ENCODE peak calls at places on chromosomes 13 and 19, in ten cellular contexts. L is lower lobe of right lung; K is CD8-positive, alpha-beta T cell; D is fibroblast of lung; H is uterus; P is endodermal cell; S is tibial artery; R is tibial nerve; T is spleen; W is cardiac muscle cell. B is an unnamed sample. For H3K4me1, the result is how much of the 10 kb centered on the place peaks cover.

GRCh38 chr13:42652642-42653415 is 78.9 kb downstream of the TNFSF11 start:
- DNase-seq in L (no peak), K (no peak), D (no peak), H (no peak), P (no peak), S (no peak), R (no peak), T (no peak), W (no peak), B (no peak)

GRCh38 chr13:79999601-80000000 is 341.3 kb downstream of the SPRY2 start:
- DNase-seq in L (no peak), K (no peak), D (no peak), H (no peak), P (no peak), S (no peak), R (no peak), T (no peak), W (no peak), B (no peak)

GRCh38 chr19:54160948-54161347 is 1.4 kb upstream of the LENG1 start:
- DNase-seq in L (no peak), K (no peak), D (no peak), H (no peak), P (no peak), S (no peak), R (no peak), T (no peak), W (no peak), B (no peak)

GRCh38 chr19:38971672-38972071 is 3.9 kb downstream of the FBXO17 start:
- DNase-seq in L (no peak), K (no peak), D (no peak), H (no peak), P (no peak), S (no peak), R (no peak), T (no peak), W (no peak), B (no peak)

GRCh38 chr13:111791131-111791530 is 275.8 kb upstream of the SOX1 start:
- DNase-seq in L (peak), K (no peak), D (no peak), H (no peak), P (no peak), S (no peak), R (no peak), T (no peak), W (no peak), B (no peak)

GRCh38 chr13:46295531-46296464 is 84.1 kb downstream of the LRRC63 start:
- DNase-seq in L (peak), K (peak), D (peak), H (no peak), P (no peak), S (peak), R (no peak), T (no peak), W (peak), B (peak)

GRCh38 chr19:10769533-10770491 is 51.9 kb downstream of the DNM2 start:
- DNase-seq in L (no peak), K (peak), D (no peak), H (peak), P (peak), S (peak), R (peak), T (no peak), W (peak), B (no peak)

GRCh38 chr13:27194895-27195764 is 23.5 kb upstream of the USP12 start:
- DNase-seq in L (no peak), K (no peak), D (peak), H (no peak), P (no peak), S (no peak), R (no peak), T (no peak), W (peak), B (no peak)

GRCh38 chr13:83731113-83731512 is 151.2 kb downstream of the SLITRK1 start:
- DNase-seq in L (no peak), K (no peak), D (no peak), H (no peak), P (no peak), S (no peak), R (no peak), T (no peak), W (no peak), B (no peak)

GRCh38 chr19:46963093-46963734 is 56.4 kb upstream of the NPAS1 start:
- DNase-seq in L (no peak), K (no peak), D (peak), H (no peak), P (no peak), S (no peak), R (no peak), T (no peak), W (peak), B (no peak)

GRCh38 chr19:47158879-47159509 is 28.4 kb downstream of the SAE1 start:
- DNase-seq in L (no peak), K (peak), D (peak), H (no peak), P (no peak), S (no peak), R (no peak), T (no peak), W (peak), B (no peak)

GRCh38 chr19:43306097-43306496 is 36.8 kb upstream of the PSG9 start:
- DNase-seq in L (no peak), K (no peak), D (no peak), H (no peak), P (no peak), S (no peak), R (no peak), T (no peak), W (no peak), B (no peak)

GRCh38 chr19:54502518-54503048 is at the start of gene LAIR2:
- DNase-seq in L (no peak), K (no peak), D (no peak), H (no peak), P (no peak), S (no peak), R (no peak), T (no peak), W (no peak), B (no peak)

GRCh38 chr13:75739244-75739868 is 103.2 kb downstream of the LMO7 start:
- DNase-seq in L (no peak), K (no peak), D (peak), H (no peak), P (no peak), S (no peak), R (no peak), T (no peak), W (no peak), B (no peak)

GRCh38 chr13:48160879-48161278 is 66.0 kb upstream of the MED4 start:
- DNase-seq in L (no peak), K (no peak), D (peak), H (no peak), P (no peak), S (peak), R (peak), T (no peak), W (peak), B (no peak)

GRCh38 chr19:38509027-38509426 is 75.5 kb downstream of the RYR1 start:
- DNase-seq in L (no peak), K (no peak), D (no peak), H (no peak), P (no peak), S (no peak), R (no peak), T (no peak), W (no peak), B (no peak)

GRCh38 chr19:39133431-39134270 is 8.1 kb downstream of the PAK4 start:
- DNase-seq in L (no peak), K (no peak), D (no peak), H (peak), P (peak), S (no peak), R (no peak), T (no peak), W (peak), B (peak)

GRCh38 chr19:39389621-39390414 is 1.1 kb downstream of the PAF1 start:
- DNase-seq in L (peak), K (no peak), D (no peak), H (no peak), P (no peak), S (no peak), R (no peak), T (no peak), W (no peak), B (no peak)

GRCh38 chr13:24005711-24006281 is 108.5 kb upstream of the C1QTNF9B start:
- DNase-seq in L (no peak), K (no peak), D (peak), H (no peak), P (no peak), S (no peak), R (no peak), T (no peak), W (no peak), B (no peak)

GRCh38 chr13:97220151-97220900 is 1.8 kb upstream of the MBNL2 start:
- DNase-seq in L (no peak), K (no peak), D (no peak), H (no peak), P (no peak), S (no peak), R (no peak), T (no peak), W (no peak), B (no peak)

GRCh38 chr19:35715355-35715809 is 2.4 kb upstream of the KMT2B start:
- DNase-seq in L (no peak), K (no peak), D (no peak), H (no peak), P (no peak), S (no peak), R (no peak), T (peak), W (no peak), B (no peak)

GRCh38 chr13:23671902-23672301 is 101.7 kb downstream of the TNFRSF19 start:
- DNase-seq in L (no peak), K (no peak), D (peak), H (no peak), P (no peak), S (no peak), R (no peak), T (no peak), W (peak), B (no peak)

GRCh38 chr13:23941216-23941615 is 43.9 kb upstream of the C1QTNF9B start:
- DNase-seq in L (no peak), K (no peak), D (peak), H (no peak), P (no peak), S (no peak), R (no peak), T (no peak), W (no peak), B (no peak)

GRCh38 chr13:99500839-99501134 is 485 bp upstream of the TM9SF2 start:
- DNase-seq in L (no peak), K (no peak), D (no peak), H (no peak), P (no peak), S (no peak), R (no peak), T (no peak), W (no peak), B (no peak)
- H3K4me1 ChIP-seq in L (half or more), K (half or more), D (under half), H (under half), P (under half), S (under half), R (under half), T (half or more), W (under half), B (under half)

GRCh38 chr13:35367586-35367985 is 108.9 kb downstream of the MAB21L1 start:
- DNase-seq in L (no peak), K (no peak), D (no peak), H (no peak), P (no peak), S (no peak), R (no peak), T (no peak), W (no peak), B (no peak)
- TF ChIP-seq CTCF in L (no peak), K (no peak), D (no peak), H (no peak), P (no peak), S (no peak), R (no peak), T (no peak), W (no peak), B (no peak)

GRCh38 chr13:73673931-73674330 is 460.3 kb downstream of the KLF12 start:
- DNase-seq in L (no peak), K (no peak), D (no peak), H (no peak), P (no peak), S (no peak), R (no peak), T (no peak), W (no peak), B (no peak)
- H3K27ac ChIP-seq in L (no peak), K (no peak), D (no peak), H (no peak), P (no peak), S (no peak), R (no peak), T (no peak), W (no peak), B (no peak)

GRCh38 chr13:110262082-110262436 is 44.9 kb downstream of the COL4A1 start:
- DNase-seq in L (no peak), K (no peak), D (no peak), H (no peak), P (peak), S (no peak), R (no peak), T (no peak), W (no peak), B (no peak)
- H3K4me1 ChIP-seq in L (half or more), K (under half), D (under half), H (under half), P (under half), S (half or more), R (under half), T (half or more), W (under half), B (under half)

GRCh38 chr13:66992683-66993082 is 237.5 kb downstream of the PCDH9 start:
- DNase-seq in L (no peak), K (no peak), D (no peak), H (no peak), P (no peak), S (no peak), R (no peak), T (no peak), W (no peak), B (no peak)

GRCh38 chr13:66992183-66992582 is 238.0 kb downstream of the PCDH9 start:
- DNase-seq in L (no peak), K (no peak), D (peak), H (no peak), P (no peak), S (no peak), R (no peak), T (no peak), W (peak), B (no peak)

GRCh38 chr13:66995366-66995663 is 234.8 kb downstream of the PCDH9 start:
- DNase-seq in L (no peak), K (no peak), D (no peak), H (no peak), P (no peak), S (no peak), R (no peak), T (no peak), W (no peak), B (no peak)

GRCh38 chr13:66994498-66995365 is 235.4 kb downstream of the PCDH9 start:
- DNase-seq in L (no peak), K (no peak), D (no peak), H (no peak), P (no peak), S (no peak), R (no peak), T (peak), W (no peak), B (no peak)

GRCh38 chr13:66994097-66994496 is 236.0 kb downstream of the PCDH9 start:
- DNase-seq in L (peak), K (no peak), D (peak), H (no peak), P (peak), S (peak), R (peak), T (peak), W (peak), B (peak)
- TF ChIP-seq CTCF in L (peak), K (no peak), D (peak), H (no peak), P (peak), S (peak), R (peak), T (peak), W (peak), B (peak)

GRCh38 chr19:40549007-40549708 is 27.5 kb upstream of the SHKBP1 start:
- DNase-seq in L (peak), K (peak), D (peak), H (peak), P (peak), S (no peak), R (no peak), T (peak), W (peak), B (peak)
- H3K27ac ChIP-seq in L (no peak), K (no peak), D (no peak), H (no peak), P (no peak), S (no peak), R (no peak), T (no peak), W (no peak), B (no peak)

GRCh38 chr19:52690395-52691214 is 44.2 kb downstream of the ZNF611 start:
- DNase-seq in L (peak), K (peak), D (peak), H (peak), P (peak), S (peak), R (peak), T (peak), W (peak), B (peak)
- H3K4me1 ChIP-seq in L (under half), K (under half), D (under half), H (under half), P (under half), S (under half), R (under half), T (under half), W (under half), B (under half)

DNA sequence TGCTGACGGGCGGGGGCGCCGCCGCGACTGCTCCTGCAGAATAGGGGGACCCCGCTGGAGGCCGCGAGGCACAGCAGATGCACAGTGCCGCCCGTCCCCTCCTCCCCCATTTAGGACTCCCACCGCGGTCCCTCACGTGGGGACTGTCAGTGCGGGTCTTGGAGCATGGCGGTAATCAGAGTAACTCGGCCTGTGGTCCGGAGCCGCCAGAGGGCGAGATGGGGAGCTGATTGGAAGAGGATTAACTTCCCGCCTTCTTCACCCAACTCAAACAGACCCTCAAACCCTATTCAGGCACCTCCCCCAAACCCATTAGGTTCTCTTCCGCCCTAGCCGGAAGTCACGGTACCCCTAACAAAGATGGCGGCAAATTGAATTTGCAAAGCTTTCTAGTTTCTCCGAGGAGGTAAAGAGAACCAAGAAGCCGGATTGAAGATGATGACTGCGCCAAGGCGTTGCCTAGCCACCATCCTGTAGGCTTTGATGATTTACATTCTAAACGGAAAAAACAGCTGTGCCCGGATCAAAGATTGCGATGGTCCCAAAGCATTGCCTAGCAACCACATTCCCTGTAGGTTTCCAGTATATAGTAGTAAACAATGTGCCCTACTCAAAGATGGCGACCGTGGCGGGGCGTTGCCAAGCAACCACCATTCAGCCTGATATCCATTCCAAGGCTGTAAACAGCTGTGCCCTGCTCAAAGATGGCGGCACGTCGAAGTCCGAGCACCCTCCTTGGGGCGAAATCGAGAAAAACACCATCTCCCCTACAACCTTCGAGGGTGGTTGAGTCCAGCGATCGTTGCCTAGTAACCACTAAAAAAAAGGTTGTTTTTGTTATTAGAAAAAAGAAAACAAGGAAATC is at the start of gene FUZ:
- DNase-seq in L (peak), K (peak), D (peak), H (peak), P (peak), S (peak), R (peak), T (peak), W (peak), B (peak)
- TF ChIP-seq CTCF in L (peak), K (no peak), D (peak), H (peak), P (peak), S (peak), R (no peak), T (no peak), W (peak), B (no peak)

GRCh38 chr19:29387586-29387985 is 138.2 kb upstream of the VSTM2B start:
- DNase-seq in L (no peak), K (no peak), D (no peak), H (no peak), P (no peak), S (no peak), R (no peak), T (no peak), W (no peak), B (no peak)

GRCh38 chr19:29385191-29385795 is 140.5 kb upstream of the VSTM2B start:
- DNase-seq in L (peak), K (no peak), D (no peak), H (no peak), P (no peak), S (no peak), R (no peak), T (peak), W (no peak), B (no peak)

GRCh38 chr19:29381353-29382203 is 144.2 kb upstream of the VSTM2B start:
- DNase-seq in L (peak), K (no peak), D (no peak), H (no peak), P (peak), S (no peak), R (no peak), T (no peak), W (no peak), B (no peak)

GRCh38 chr19:29383696-29384095 is 142.1 kb upstream of the VSTM2B start:
- DNase-seq in L (no peak), K (no peak), D (no peak), H (peak), P (peak), S (no peak), R (no peak), T (peak), W (no peak), B (no peak)

DNA sequence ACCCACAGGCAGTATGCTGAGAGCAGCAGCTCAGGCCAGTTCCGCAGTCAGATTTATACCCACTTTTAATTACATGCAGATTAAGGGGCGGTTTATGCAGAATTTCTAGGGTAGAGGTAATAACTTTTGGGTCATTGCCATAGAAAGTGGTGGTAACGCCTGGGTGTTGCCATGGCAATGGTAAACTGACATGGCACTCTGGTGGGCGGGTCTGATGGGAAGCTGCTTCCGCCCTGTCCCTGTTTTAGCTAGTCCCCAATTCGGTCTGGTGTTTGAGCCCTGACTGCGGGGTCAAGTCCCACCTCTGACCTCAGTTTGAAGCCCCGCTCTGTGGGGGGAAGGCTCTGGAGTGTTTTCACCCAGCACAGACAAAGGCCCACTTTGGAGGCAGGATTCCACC is 141.1 kb upstream of the VSTM2B start:
- DNase-seq in L (peak), K (no peak), D (no peak), H (no peak), P (peak), S (no peak), R (no peak), T (peak), W (no peak), B (no peak)
- H3K27ac ChIP-seq in L (no peak), K (no peak), D (no peak), H (no peak), P (no peak), S (no peak), R (no peak), T (no peak), W (no peak), B (no peak)